ENCODE peak calls at places on chromosomes 13 and 19, in seven cellular contexts. C is MM.1S, Q is fibroblast of lung, H is neuronal stem cell, D is hepatocyte, B is PC-3, T is A549. E is an unnamed sample.
A peak's percentile ranks its signal among the peaks of the same experiment; 100 is the strongest.

GRCh38 chr13:29883941-29884518 is 33.6 kb upstream of the UBL3 start:
- DNase-seq in T (no peak), C (no peak), H (no peak), Q (no peak), B (no peak), D (no peak), E (peak; percentile 33)

GRCh38 chr13:76019421-76020044 is 383.4 kb downstream of the LMO7 start:
- DNase-seq in C (no peak), B (peak; percentile 88), T (peak; percentile 18), Q (no peak), D (peak; percentile 44), H (no peak), E (no peak)

GRCh38 chr13:41546372-41547252 is 89.3 kb downstream of the RGCC start:
- DNase-seq in T (no peak), Q (peak; percentile 51), D (no peak), H (no peak), B (peak; percentile 71), C (no peak), E (peak; percentile 93)

GRCh38 chr19:51422053-51422448 is 4.6 kb upstream of the SIGLEC10 start:
- DNase-seq in D (peak; percentile 93), B (peak; percentile 96), T (peak; percentile 80), Q (peak; percentile 60), H (peak; percentile 88), C (peak; percentile 53), E (peak; percentile 12)

GRCh38 chr13:23510979-23511735 is 59.1 kb upstream of the TNFRSF19 start:
- DNase-seq in D (peak; percentile 57), Q (peak; percentile 53), B (peak; percentile 50), H (no peak), C (no peak), T (peak; percentile 51), E (peak; percentile 65)

GRCh38 chr19:14516746-14517438 is 1.3 kb downstream of the DNAJB1 start:
- DNase-seq in H (no peak), B (no peak), D (no peak), C (no peak), Q (no peak), T (no peak), E (no peak)

GRCh38 chr19:3608750-3609322 is 2.2 kb upstream of the TBXA2R start:
- DNase-seq in Q (no peak), D (no peak), B (no peak), C (no peak), H (no peak), T (no peak), E (no peak)

GRCh38 chr13:40031031-40031430 is 375.6 kb downstream of the COG6 start:
- DNase-seq in Q (peak; percentile 39), B (peak; percentile 69), H (no peak), C (no peak), D (peak; percentile 10), T (no peak), E (peak; percentile 80)

GRCh38 chr13:52832268-52832667 is 16.2 kb downstream of the PCDH8 start:
- DNase-seq in T (no peak), Q (no peak), C (no peak), H (no peak), B (no peak), D (no peak), E (no peak)

GRCh38 chr13:90185734-90186133 is 1161.8 kb upstream of the MIR17HG start:
- DNase-seq in B (peak; percentile 41), T (no peak), Q (no peak), D (no peak), C (no peak), H (no peak), E (no peak)

GRCh38 chr19:3980353-3981251 is 4.7 kb downstream of the EEF2 start:
- DNase-seq in B (no peak), T (no peak), H (no peak), D (no peak), C (no peak), Q (no peak), E (no peak)

GRCh38 chr19:3183721-3184641 is 1.7 kb upstream of the NCLN start:
- DNase-seq in H (no peak), B (no peak), C (no peak), T (no peak), Q (no peak), D (no peak), E (no peak)

GRCh38 chr19:55581828-55582223 is 1.2 kb upstream of the ZNF579 start:
- DNase-seq in H (no peak), T (peak; percentile 88), B (no peak), D (peak; percentile 27), Q (no peak), C (no peak), E (no peak)

GRCh38 chr19:7346488-7346971 is 2.2 kb upstream of the ARHGEF18 start:
- DNase-seq in C (no peak), B (no peak), H (no peak), D (no peak), T (no peak), Q (no peak), E (no peak)

GRCh38 chr19:13600802-13601201 is 94.5 kb upstream of the CACNA1A start:
- DNase-seq in D (no peak), Q (no peak), C (no peak), H (no peak), T (no peak), B (no peak), E (no peak)

GRCh38 chr19:39971380-39971841 is 446 bp downstream of the PSMC4 start:
- DNase-seq in C (peak; percentile 11), Q (no peak), D (peak; percentile 39), H (no peak), B (no peak), T (no peak), E (no peak)

GRCh38 chr19:4352701-4353121 is 9.3 kb downstream of the MPND start:
- DNase-seq in H (peak; percentile 72), Q (peak; percentile 77), D (peak; percentile 83), C (peak; percentile 41), B (peak; percentile 57), T (peak; percentile 66), E (peak; percentile 30)

GRCh38 chr19:33054623-33055022 is 10.1 kb downstream of the RHPN2 start:
- DNase-seq in B (peak; percentile 94), C (no peak), D (peak; percentile 50), T (peak; percentile 85), H (no peak), Q (no peak), E (no peak)
- H3K4me2 ChIP-seq in B (peak overlapping the region; percentile 46), C (no peak overlapping the region), D (no peak overlapping the region), T (peak overlapping the region; percentile 45), H (no peak overlapping the region), Q (no peak overlapping the region), E (no peak overlapping the region)

DNA sequence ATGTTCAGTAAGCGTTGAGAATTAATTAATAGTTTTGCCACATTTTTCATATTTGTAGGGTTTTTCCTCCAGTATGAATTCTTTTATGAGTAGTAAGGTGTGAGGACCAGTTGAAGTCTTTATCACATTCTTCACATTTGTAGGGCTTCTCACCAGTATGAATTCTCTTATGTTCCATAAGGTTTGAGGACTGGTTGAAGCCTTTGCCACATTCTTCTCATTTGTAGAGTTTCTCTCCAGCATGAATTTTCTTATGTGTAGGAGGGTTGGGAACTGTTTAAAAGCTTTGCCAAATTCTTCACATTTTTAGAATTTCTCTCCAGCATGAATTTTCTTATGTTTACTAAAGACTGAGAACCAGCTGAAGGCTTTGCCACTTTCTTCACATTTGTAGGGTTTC is 40.3 kb downstream of the ZNF208 start:
- DNase-seq in Q (no peak), B (no peak), H (no peak), C (no peak), T (no peak), D (no peak), E (no peak)
- H3K4me2 ChIP-seq in Q (no peak overlapping the region), B (no peak overlapping the region), H (no peak overlapping the region), C (no peak overlapping the region), T (no peak overlapping the region), D (no peak overlapping the region), E (no peak overlapping the region)

GRCh38 chr13:42752731-42753130 is 28.7 kb upstream of the FAM216B start:
- DNase-seq in Q (no peak), T (no peak), D (no peak), C (no peak), B (no peak), H (no peak), E (no peak)

GRCh38 chr13:42751693-42752092 is 29.7 kb upstream of the FAM216B start:
- DNase-seq in T (no peak), H (no peak), D (no peak), C (no peak), B (no peak), Q (no peak), E (no peak)

GRCh38 chr13:42753697-42754096 is 27.7 kb upstream of the FAM216B start:
- DNase-seq in Q (peak; percentile 42), B (no peak), H (no peak), T (no peak), C (no peak), D (no peak), E (no peak)

GRCh38 chr13:42757678-42758420 is 23.5 kb upstream of the FAM216B start:
- DNase-seq in D (no peak), C (no peak), T (no peak), H (no peak), Q (no peak), B (no peak), E (no peak)

DNA sequence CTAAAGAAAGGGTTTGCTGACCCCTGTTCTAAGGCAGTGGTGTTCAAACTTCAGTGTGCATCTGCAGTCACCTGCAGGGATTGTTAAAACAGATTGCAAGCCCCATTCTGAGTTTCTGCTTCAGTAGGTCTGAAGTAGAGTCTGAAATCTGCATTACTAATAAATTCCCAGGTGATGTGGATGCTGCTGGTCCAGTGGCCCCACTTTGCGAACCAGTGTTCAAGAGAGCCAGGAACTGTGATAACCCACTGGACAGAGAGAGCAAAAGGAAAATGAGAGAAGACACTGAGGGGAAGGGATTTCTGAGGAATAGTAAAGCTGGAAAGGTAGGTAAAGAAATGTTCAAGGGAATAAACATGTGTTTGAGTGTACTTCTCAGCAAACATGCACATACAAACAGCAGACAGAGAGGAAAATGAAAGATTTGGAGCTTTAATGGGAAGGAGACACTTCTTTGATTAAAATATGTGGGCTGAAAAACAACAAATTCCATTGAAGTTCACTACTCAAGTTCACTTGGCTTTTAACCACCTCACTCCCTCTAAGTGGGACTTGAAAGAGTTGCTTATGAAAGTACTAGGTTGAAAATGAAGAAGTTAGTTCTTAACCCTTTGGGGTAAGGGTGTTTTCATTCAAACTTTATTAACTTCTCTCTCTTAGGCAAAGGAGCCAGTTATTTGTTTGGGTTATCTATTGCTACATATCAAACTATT is 26.4 kb upstream of the FAM216B start:
- DNase-seq in T (no peak), B (no peak), Q (no peak), C (no peak), D (no peak), H (no peak), E (no peak)
- H3K4me2 ChIP-seq in T (no peak overlapping the region), B (no peak overlapping the region), Q (no peak overlapping the region), C (no peak overlapping the region), D (no peak overlapping the region), H (no peak overlapping the region), E (no peak overlapping the region)

GRCh38 chr19:42313840-42314755 is 989 bp downstream of the TMEM145 start:
- DNase-seq in D (no peak), Q (no peak), C (no peak), T (no peak), H (no peak), B (no peak), E (no peak)

GRCh38 chr19:42316223-42317211 is 3.4 kb downstream of the TMEM145 start:
- DNase-seq in Q (peak; percentile 21), B (no peak), H (no peak), D (no peak), T (peak; percentile 56), C (no peak), E (no peak)

GRCh38 chr19:42315024-42315423 is 1.9 kb downstream of the TMEM145 start:
- DNase-seq in H (no peak), B (no peak), Q (no peak), T (no peak), D (no peak), C (no peak), E (no peak)

GRCh38 chr19:42313096-42313839 is at the start of gene TMEM145:
- DNase-seq in D (peak; percentile 80), T (peak; percentile 67), C (peak; percentile 27), Q (peak; percentile 36), H (peak; percentile 51), B (no peak), E (peak; percentile 41)

GRCh38 chr19:42317535-42317934 is 4.4 kb downstream of the TMEM145 start:
- DNase-seq in C (no peak), D (no peak), H (no peak), B (no peak), Q (no peak), T (no peak), E (no peak)
- H3K4me2 ChIP-seq in C (no peak overlapping the region), D (no peak overlapping the region), H (no peak overlapping the region), B (no peak overlapping the region), Q (no peak overlapping the region), T (no peak overlapping the region), E (no peak overlapping the region)

E was measured in astrocyte.